ENCODE peak calls at places on chromosomes 3 and 15, in four cellular contexts. R is IMR-90, B is trophoblast cell, N is H9. T is an unnamed sample.

GRCh38 chr3:23312866-23313265 is 109.7 kb downstream of the UBE2E2 start:
- DNase-seq in R (peak), B (no peak), N (no peak), T (no peak)

GRCh38 chr3:133797396-133798105 is 8.1 kb upstream of the SRPRB start:
- DNase-seq in R (peak), B (peak), N (no peak), T (peak)

GRCh38 chr3:14819671-14820070 is 909 bp downstream of the FGD5 start:
- DNase-seq in R (no peak), B (no peak), N (no peak), T (no peak)

GRCh38 chr3:184642623-184643308 is 69.1 kb downstream of the MAGEF1 start:
- DNase-seq in R (no peak), B (no peak), N (no peak), T (peak)

GRCh38 chr3:27521179-27521871 is 37.1 kb upstream of the SLC4A7 start:
- DNase-seq in R (peak), B (peak), N (no peak), T (no peak)

GRCh38 chr15:28273468-28273867 is 48.5 kb downstream of the HERC2 start:
- DNase-seq in R (peak), B (no peak), N (peak), T (peak)

GRCh38 chr3:79960594-79960993 is 192.8 kb upstream of the ROBO1 start:
- DNase-seq in R (no peak), B (no peak), N (no peak), T (no peak)

GRCh38 chr3:28808068-28808467 is 459.4 kb upstream of the AZI2 start:
- DNase-seq in R (no peak), B (no peak), N (no peak), T (no peak)

GRCh38 chr3:169112153-169112892 is 551.2 kb downstream of the MECOM start:
- DNase-seq in R (peak), B (no peak), N (no peak), T (peak)
- H3K4me2 ChIP-seq in R (peak), B (no peak), N (no peak), T (no peak)

GRCh38 chr3:195256639-195257453 is 14.1 kb downstream of the XXYLT1 start:
- DNase-seq in R (no peak), B (no peak), N (no peak), T (no peak)
- H3K23ac ChIP-seq in R (no peak), B (no peak), N (no peak), T (no peak)

DNA sequence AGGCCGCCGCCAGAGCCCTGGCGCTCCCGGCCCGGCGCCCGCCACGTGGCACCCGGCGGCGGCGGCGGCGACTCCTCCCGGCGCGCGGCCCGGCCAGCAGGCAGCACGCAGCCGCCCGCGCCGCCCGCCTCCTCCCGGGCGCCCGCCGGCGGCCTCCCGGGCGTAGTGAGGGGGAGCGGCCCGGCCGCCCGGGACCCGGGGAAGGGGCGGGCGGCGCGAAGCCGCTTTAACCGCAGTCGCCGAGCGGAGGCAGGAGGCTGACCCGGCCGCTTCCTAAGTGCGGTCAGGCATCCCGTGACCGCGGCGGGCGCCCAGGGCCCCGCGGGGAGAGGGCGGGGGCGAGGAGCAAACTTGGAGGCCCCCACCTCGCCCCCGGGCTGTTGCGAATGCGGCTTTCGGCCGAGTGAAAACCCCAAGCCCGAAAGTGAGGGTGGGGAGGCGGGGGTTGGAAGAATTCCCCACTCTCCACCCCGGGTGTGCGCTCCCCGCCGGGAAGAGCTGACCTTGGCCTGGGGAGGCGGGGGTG is 1.7 kb upstream of the HES1 start:
- DNase-seq in R (no peak), B (peak), N (no peak), T (no peak)
- H2BK120ac ChIP-seq in R (peak), B (peak), N (no peak), T (peak)

GRCh38 chr3:194711913-194712312 is 26.2 kb downstream of the FAM43A start:
- DNase-seq in R (peak), B (peak), N (no peak), T (peak)
- H3K4me2 ChIP-seq in R (no peak), B (no peak), N (no peak), T (no peak)

T was measured in mesendoderm.